ENCODE peak calls at places on chromosome 13, in seven cellular contexts. W, Y, N, H, J, L and F are unnamed samples.

GRCh38 chr13:34364633-34365032 is 546.7 kb downstream of the RFC3 start:
- DNase-seq in W (no peak), Y (no peak), N (no peak), H (no peak), J (no peak), L (no peak), F (no peak)

GRCh38 chr13:41079725-41080124 is 18.4 kb downstream of the WBP4 start:
- DNase-seq in W (no peak), Y (no peak), N (no peak), H (no peak), J (no peak), L (no peak), F (no peak)

GRCh38 chr13:38173403-38173802 is 176.2 kb upstream of the UFM1 start:
- DNase-seq in W (no peak), Y (no peak), N (no peak), H (no peak), J (no peak), L (no peak), F (no peak)

GRCh38 chr13:105336706-105337582 is 1198.5 kb downstream of the EFNB2 start:
- DNase-seq in W (no peak), Y (peak; percentile 72), N (no peak), H (no peak), J (no peak), L (no peak), F (no peak)

GRCh38 chr13:111093634-111094033 is 21.5 kb upstream of the ARHGEF7 start:
- DNase-seq in W (no peak), Y (no peak), N (no peak), H (no peak), J (no peak), L (no peak), F (no peak)

GRCh38 chr13:95569966-95570365 is 17.4 kb downstream of the CLDN10 start:
- DNase-seq in W (no peak), Y (peak; percentile 55), N (no peak), H (no peak), J (no peak), L (no peak), F (no peak)

GRCh38 chr13:41588899-41589298 is 131.5 kb downstream of the RGCC start:
- DNase-seq in W (peak; percentile 41), Y (peak; percentile 68), N (no peak), H (no peak), J (no peak), L (peak; percentile 31), F (no peak)

GRCh38 chr13:29260684-29261083 is 334.8 kb downstream of the SLC7A1 start:
- DNase-seq in W (no peak), Y (no peak), N (no peak), H (no peak), J (no peak), L (peak; percentile 14), F (no peak)

GRCh38 chr13:39415403-39415802 is 187.6 kb downstream of the LHFPL6 start:
- DNase-seq in W (no peak), Y (peak; percentile 69), N (no peak), H (peak; percentile 78), J (no peak), L (peak; percentile 11), F (no peak)